ENCODE peak calls at places on chromosomes 6 and 20, in seven cellular contexts. One of them, this sample, is unnamed.

GRCh38 chr6:137647762-137648412 is 153.7 kb upstream of the OLIG3 start:
- DNase-seq in mesothelial cell of epicardium: no peak
- DNase-seq in cardiac fibroblast: no peak
- DNase-seq in stimulated activated CD8-positive, alpha-beta memory T cell treated with anti-CD3 and anti-CD28 coated beads, Interleukin-7, amount 100 ng/mL, for 4 hours: no peak
- DNase-seq in SJSA1: no peak
- DNase-seq in HTR-8/SVneo: no peak
- DNase-seq in HuH-7: no peak
- DNase-seq in this sample: no peak

GRCh38 chr6:455006-455585 is 63.5 kb downstream of the IRF4 start:
- DNase-seq in cardiac fibroblast: no peak
- DNase-seq in SJSA1: no peak
- DNase-seq in HTR-8/SVneo: no peak
- DNase-seq in HuH-7: no peak
- DNase-seq in mesothelial cell of epicardium: no peak
- DNase-seq in stimulated activated CD8-positive, alpha-beta memory T cell treated with anti-CD3 and anti-CD28 coated beads, Interleukin-7, amount 100 ng/mL, for 4 hours: peak
- DNase-seq in this sample: no peak

GRCh38 chr20:39960522-39961420 is 728.3 kb downstream of the MAFB start:
- DNase-seq in HuH-7: no peak
- DNase-seq in stimulated activated CD8-positive, alpha-beta memory T cell treated with anti-CD3 and anti-CD28 coated beads, Interleukin-7, amount 100 ng/mL, for 4 hours: no peak
- DNase-seq in SJSA1: no peak
- DNase-seq in cardiac fibroblast: no peak
- DNase-seq in mesothelial cell of epicardium: no peak
- DNase-seq in HTR-8/SVneo: no peak
- DNase-seq in this sample: no peak

GRCh38 chr6:13462380-13463326 is 24.7 kb downstream of the GFOD1 start:
- DNase-seq in mesothelial cell of epicardium: no peak
- DNase-seq in HuH-7: no peak
- DNase-seq in SJSA1: peak
- DNase-seq in stimulated activated CD8-positive, alpha-beta memory T cell treated with anti-CD3 and anti-CD28 coated beads, Interleukin-7, amount 100 ng/mL, for 4 hours: no peak
- DNase-seq in cardiac fibroblast: no peak
- DNase-seq in HTR-8/SVneo: no peak
- DNase-seq in this sample: no peak

GRCh38 chr6:33298773-33299236 is at the start of gene RGL2:
- DNase-seq in cardiac fibroblast: peak
- DNase-seq in stimulated activated CD8-positive, alpha-beta memory T cell treated with anti-CD3 and anti-CD28 coated beads, Interleukin-7, amount 100 ng/mL, for 4 hours: peak
- DNase-seq in HuH-7: peak
- DNase-seq in mesothelial cell of epicardium: no peak
- DNase-seq in SJSA1: no peak
- DNase-seq in HTR-8/SVneo: no peak
- DNase-seq in this sample: no peak

GRCh38 chr6:85115876-85116275 is 334.0 kb upstream of the NT5E start:
- DNase-seq in cardiac fibroblast: no peak
- DNase-seq in HuH-7: no peak
- DNase-seq in stimulated activated CD8-positive, alpha-beta memory T cell treated with anti-CD3 and anti-CD28 coated beads, Interleukin-7, amount 100 ng/mL, for 4 hours: no peak
- DNase-seq in mesothelial cell of epicardium: no peak
- DNase-seq in SJSA1: no peak
- DNase-seq in HTR-8/SVneo: no peak
- DNase-seq in this sample: no peak

GRCh38 chr20:37882961-37883712 is 19.8 kb upstream of the VSTM2L start:
- DNase-seq in HuH-7: no peak
- DNase-seq in HTR-8/SVneo: no peak
- DNase-seq in SJSA1: no peak
- DNase-seq in cardiac fibroblast: no peak
- DNase-seq in mesothelial cell of epicardium: no peak
- DNase-seq in stimulated activated CD8-positive, alpha-beta memory T cell treated with anti-CD3 and anti-CD28 coated beads, Interleukin-7, amount 100 ng/mL, for 4 hours: no peak
- DNase-seq in this sample: no peak

GRCh38 chr6:127999032-127999431 is 98.2 kb upstream of the THEMIS start:
- DNase-seq in HuH-7: no peak
- DNase-seq in stimulated activated CD8-positive, alpha-beta memory T cell treated with anti-CD3 and anti-CD28 coated beads, Interleukin-7, amount 100 ng/mL, for 4 hours: no peak
- DNase-seq in mesothelial cell of epicardium: no peak
- DNase-seq in SJSA1: no peak
- DNase-seq in cardiac fibroblast: no peak
- DNase-seq in HTR-8/SVneo: no peak
- DNase-seq in this sample: no peak

GRCh38 chr6:119310486-119311036 is 39.0 kb downstream of the MAN1A1 start:
- DNase-seq in SJSA1: no peak
- DNase-seq in HuH-7: no peak
- DNase-seq in stimulated activated CD8-positive, alpha-beta memory T cell treated with anti-CD3 and anti-CD28 coated beads, Interleukin-7, amount 100 ng/mL, for 4 hours: no peak
- DNase-seq in HTR-8/SVneo: no peak
- DNase-seq in cardiac fibroblast: peak
- DNase-seq in mesothelial cell of epicardium: no peak
- DNase-seq in this sample: no peak

GRCh38 chr6:160919713-160920112 is 71.9 kb upstream of the MAP3K4 start:
- DNase-seq in cardiac fibroblast: peak
- DNase-seq in HuH-7: no peak
- DNase-seq in mesothelial cell of epicardium: no peak
- DNase-seq in HTR-8/SVneo: peak
- DNase-seq in SJSA1: no peak
- DNase-seq in stimulated activated CD8-positive, alpha-beta memory T cell treated with anti-CD3 and anti-CD28 coated beads, Interleukin-7, amount 100 ng/mL, for 4 hours: no peak
- DNase-seq in this sample: no peak

GRCh38 chr20:32920066-32920465 is 61.3 kb downstream of the EFCAB8 start:
- DNase-seq in mesothelial cell of epicardium: no peak
- DNase-seq in SJSA1: no peak
- DNase-seq in HTR-8/SVneo: no peak
- DNase-seq in HuH-7: no peak
- DNase-seq in cardiac fibroblast: no peak
- DNase-seq in stimulated activated CD8-positive, alpha-beta memory T cell treated with anti-CD3 and anti-CD28 coated beads, Interleukin-7, amount 100 ng/mL, for 4 hours: no peak
- DNase-seq in this sample: no peak

GRCh38 chr20:2922957-2923356 is 49.7 kb downstream of the PTPRA start:
- DNase-seq in SJSA1: no peak
- DNase-seq in mesothelial cell of epicardium: no peak
- DNase-seq in HTR-8/SVneo: no peak
- DNase-seq in cardiac fibroblast: no peak
- DNase-seq in HuH-7: no peak
- DNase-seq in stimulated activated CD8-positive, alpha-beta memory T cell treated with anti-CD3 and anti-CD28 coated beads, Interleukin-7, amount 100 ng/mL, for 4 hours: no peak
- DNase-seq in this sample: no peak

GRCh38 chr6:72621243-72622093 is at the start of gene KCNQ5:
- DNase-seq in HTR-8/SVneo: peak
- DNase-seq in SJSA1: no peak
- DNase-seq in stimulated activated CD8-positive, alpha-beta memory T cell treated with anti-CD3 and anti-CD28 coated beads, Interleukin-7, amount 100 ng/mL, for 4 hours: no peak
- DNase-seq in cardiac fibroblast: peak
- DNase-seq in mesothelial cell of epicardium: no peak
- DNase-seq in HuH-7: no peak
- DNase-seq in this sample: no peak

GRCh38 chr6:137878810-137879285 is 11.8 kb downstream of the TNFAIP3 start:
- DNase-seq in HTR-8/SVneo: no peak
- DNase-seq in mesothelial cell of epicardium: no peak
- DNase-seq in SJSA1: no peak
- DNase-seq in cardiac fibroblast: no peak
- DNase-seq in HuH-7: no peak
- DNase-seq in stimulated activated CD8-positive, alpha-beta memory T cell treated with anti-CD3 and anti-CD28 coated beads, Interleukin-7, amount 100 ng/mL, for 4 hours: no peak
- DNase-seq in this sample: peak

GRCh38 chr6:163260111-163260895 is 154.2 kb upstream of the QKI start:
- DNase-seq in HuH-7: no peak
- DNase-seq in SJSA1: no peak
- DNase-seq in HTR-8/SVneo: no peak
- DNase-seq in mesothelial cell of epicardium: no peak
- DNase-seq in cardiac fibroblast: peak
- DNase-seq in stimulated activated CD8-positive, alpha-beta memory T cell treated with anti-CD3 and anti-CD28 coated beads, Interleukin-7, amount 100 ng/mL, for 4 hours: no peak
- DNase-seq in this sample: no peak

GRCh38 chr6:90860822-90861601 is 274.1 kb upstream of the MAP3K7 start:
- DNase-seq in HuH-7: peak
- DNase-seq in cardiac fibroblast: no peak
- DNase-seq in stimulated activated CD8-positive, alpha-beta memory T cell treated with anti-CD3 and anti-CD28 coated beads, Interleukin-7, amount 100 ng/mL, for 4 hours: no peak
- DNase-seq in SJSA1: no peak
- DNase-seq in HTR-8/SVneo: no peak
- DNase-seq in mesothelial cell of epicardium: no peak
- DNase-seq in this sample: no peak

GRCh38 chr20:14921546-14921945 is 584.1 kb upstream of the FLRT3 start:
- DNase-seq in SJSA1: no peak
- DNase-seq in cardiac fibroblast: peak
- DNase-seq in stimulated activated CD8-positive, alpha-beta memory T cell treated with anti-CD3 and anti-CD28 coated beads, Interleukin-7, amount 100 ng/mL, for 4 hours: no peak
- DNase-seq in HTR-8/SVneo: no peak
- DNase-seq in mesothelial cell of epicardium: no peak
- DNase-seq in HuH-7: no peak
- DNase-seq in this sample: no peak

GRCh38 chr6:154500769-154501171 is 9.7 kb downstream of the CNKSR3 start:
- DNase-seq in stimulated activated CD8-positive, alpha-beta memory T cell treated with anti-CD3 and anti-CD28 coated beads, Interleukin-7, amount 100 ng/mL, for 4 hours: no peak
- DNase-seq in mesothelial cell of epicardium: no peak
- DNase-seq in HuH-7: peak
- DNase-seq in cardiac fibroblast: no peak
- DNase-seq in HTR-8/SVneo: no peak
- DNase-seq in SJSA1: no peak
- DNase-seq in this sample: no peak

GRCh38 chr20:61113731-61114130 is 138.3 kb upstream of the CDH4 start:
- DNase-seq in mesothelial cell of epicardium: no peak
- DNase-seq in stimulated activated CD8-positive, alpha-beta memory T cell treated with anti-CD3 and anti-CD28 coated beads, Interleukin-7, amount 100 ng/mL, for 4 hours: no peak
- DNase-seq in SJSA1: no peak
- DNase-seq in HTR-8/SVneo: no peak
- DNase-seq in HuH-7: no peak
- DNase-seq in cardiac fibroblast: no peak
- DNase-seq in this sample: no peak